ENCODE peak calls at places on chromosome 16, in four cellular contexts. R, D, S and B are unnamed samples.

GRCh38 chr16:87325480-87325879 is 8.3 kb upstream of the C16orf95 start:
- DNase-seq in S (no peak), D (no peak), R (no peak), B (no peak)

GRCh38 chr16:75305364-75306101 is 54.1 kb upstream of the BCAR1 start:
- DNase-seq in S (no peak), R (peak; percentile 100), D (peak; percentile 71), B (peak; percentile 49)

GRCh38 chr16:5073279-5073629 is 1.6 kb downstream of the ALG1 start:
- DNase-seq in R (peak; percentile 50), S (no peak), D (no peak), B (peak; percentile 6)

GRCh38 chr16:17803625-17804410 is 333.1 kb upstream of the XYLT1 start:
- DNase-seq in D (no peak), S (no peak), R (no peak), B (no peak)

GRCh38 chr16:6625606-6626005 is 707.0 kb upstream of the RBFOX1 start:
- DNase-seq in D (no peak), S (no peak), R (no peak), B (no peak)

GRCh38 chr16:56204836-56205235 is 13.5 kb downstream of the GNAO1 start:
- DNase-seq in R (no peak), S (no peak), D (no peak), B (no peak)

GRCh38 chr16:20401475-20402016 is 3.0 kb downstream of the PDILT start:
- DNase-seq in R (no peak), D (no peak), S (no peak), B (no peak)

GRCh38 chr16:30786936-30787612 is at the start of gene ZNF629:
- DNase-seq in S (peak; percentile 84), R (no peak), D (no peak), B (no peak)

GRCh38 chr16:50252874-50253510 is 13.4 kb upstream of the ADCY7 start:
- DNase-seq in D (no peak), R (no peak), S (no peak), B (no peak)

GRCh38 chr16:87446479-87446878 is 46.3 kb downstream of the ZCCHC14 start:
- DNase-seq in D (no peak), S (no peak), R (no peak), B (no peak)

GRCh38 chr16:22977294-22977697 is 163.3 kb downstream of the HS3ST2 start:
- DNase-seq in S (no peak), R (peak; percentile 26), D (no peak), B (no peak)

GRCh38 chr16:54027126-54027922 is 259.3 kb downstream of the IRX3 start:
- DNase-seq in D (no peak), R (peak; percentile 88), S (no peak), B (no peak)

GRCh38 chr16:13612623-13613022 is 307.3 kb upstream of the ERCC4 start:
- DNase-seq in D (no peak), S (no peak), R (no peak), B (no peak)

GRCh38 chr16:72990003-72990521 is 57.9 kb downstream of the ZFHX3 start:
- DNase-seq in S (no peak), R (no peak), D (no peak), B (no peak)

GRCh38 chr16:318628-319027 is 33.9 kb downstream of the AXIN1 start:
- DNase-seq in R (no peak), D (no peak), S (peak; percentile 61), B (no peak)

GRCh38 chr16:55671206-55671973 is 15.6 kb downstream of the SLC6A2 start:
- DNase-seq in S (no peak), D (no peak), R (no peak), B (no peak)

GRCh38 chr16:66306366-66307150 is 59.9 kb upstream of the CDH5 start:
- DNase-seq in R (no peak), S (no peak), D (no peak), B (no peak)

GRCh38 chr16:57862698-57863433 is 60.6 kb upstream of the KIFC3 start:
- DNase-seq in R (no peak), D (no peak), S (no peak), B (no peak)

GRCh38 chr16:73172621-73173312 is 124.8 kb upstream of the ZFHX3 start:
- DNase-seq in S (no peak), R (peak; percentile 38), D (no peak), B (no peak)

GRCh38 chr16:1272453-1273198 is 16.8 kb downstream of the TPSD1 start:
- DNase-seq in S (no peak), D (no peak), R (no peak), B (no peak)

GRCh38 chr16:13550254-13550653 is 369.7 kb upstream of the ERCC4 start:
- DNase-seq in R (no peak), S (no peak), D (no peak), B (no peak)

GRCh38 chr16:59920054-59920453 is 1185.9 kb upstream of the GOT2 start:
- DNase-seq in R (no peak), D (no peak), S (no peak), B (no peak)
- TF ChIP-seq CTCF in R (no peak), D (no peak), S (no peak), B (no peak)

GRCh38 chr16:67428146-67428731 is 2.7 kb upstream of the HSD11B2 start:
- DNase-seq in S (peak; percentile 85), R (peak; percentile 42), D (no peak), B (peak; percentile 83)
- TF ChIP-seq CTCF in S (peak; percentile 69), R (peak; percentile 94), D (peak; percentile 83), B (peak; percentile 86)

GRCh38 chr16:8493885-8494487 is 96.3 kb downstream of the TMEM114 start:
- DNase-seq in R (no peak), D (no peak), S (no peak), B (no peak)
- TF ChIP-seq CTCF in R (no peak), D (no peak), S (no peak), B (no peak)

GRCh38 chr16:88453621-88454314 is 688 bp downstream of the ZFPM1 start:
- DNase-seq in R (peak; percentile 11), S (no peak), D (no peak), B (no peak)

GRCh38 chr16:88455610-88456355 is 2.7 kb downstream of the ZFPM1 start:
- DNase-seq in D (peak; percentile 81), S (peak; percentile 63), R (peak; percentile 39), B (peak; percentile 90)

GRCh38 chr16:88453217-88453531 is at the start of gene ZFPM1:
- DNase-seq in S (no peak), D (no peak), R (no peak), B (no peak)

GRCh38 chr16:88452485-88453216 is 429 bp upstream of the ZFPM1 start:
- DNase-seq in S (peak; percentile 99), D (peak; percentile 67), R (peak; percentile 80), B (peak; percentile 99)

GRCh38 chr16:88454315-88455057 is 1.4 kb downstream of the ZFPM1 start:
- DNase-seq in D (no peak), S (no peak), R (peak; percentile 5), B (no peak)
- TF ChIP-seq CTCF in D (no peak), S (peak; percentile 18), R (no peak), B (no peak)

GRCh38 chr16:3182608-3183444 is 5.2 kb upstream of the OR1F1 start:
- DNase-seq in D (no peak), S (peak; percentile 71), R (peak; percentile 59), B (peak; percentile 65)
- TF ChIP-seq CTCF in D (peak; percentile 42), S (no peak), R (peak; percentile 61), B (no peak)

DNA sequence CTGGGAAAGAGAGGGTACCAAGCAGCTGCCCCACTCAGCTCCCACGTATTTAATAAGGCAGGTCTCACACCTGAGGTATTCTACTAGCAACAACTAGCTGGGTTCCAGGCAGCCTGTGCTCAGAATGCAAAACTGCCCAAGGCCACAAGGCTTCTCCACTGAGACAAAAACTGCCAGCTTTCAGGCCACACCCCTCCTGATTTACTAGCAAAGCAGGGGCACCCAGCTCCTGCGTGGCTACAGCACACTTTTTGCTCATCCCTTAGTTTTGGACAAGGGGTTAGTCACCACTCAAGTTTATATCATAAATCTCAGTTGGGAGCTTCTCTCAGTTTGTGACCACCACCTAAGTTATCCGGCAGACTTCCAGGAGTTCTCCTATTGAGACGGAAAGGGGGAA is 494.6 kb downstream of the CDH11 start:
- DNase-seq in S (no peak), D (no peak), R (no peak), B (no peak)
- TF ChIP-seq CTCF in S (no peak), D (no peak), R (peak; percentile 9), B (no peak)

GRCh38 chr16:82641336-82641984 is 14.7 kb downstream of the CDH13 start:
- DNase-seq in S (no peak), D (no peak), R (peak; percentile 34), B (no peak)
- TF ChIP-seq CTCF in S (no peak), D (peak; percentile 33), R (peak; percentile 21), B (peak; percentile 11)